ENCODE peak calls at places on chromosomes 7 and 10, in four cellular contexts. D, U, B and O are unnamed samples.

GRCh38 chr10:78977761-78978305 is 90.9 kb upstream of the ZMIZ1 start:
- DNase-seq in U (peak; percentile 70), D (peak; percentile 98), B (no peak), O (no peak)

GRCh38 chr7:42247301-42247700 is 10.3 kb upstream of the GLI3 start:
- DNase-seq in U (peak; percentile 77), D (peak; percentile 91), B (no peak), O (no peak)

GRCh38 chr7:13560441-13560840 is 429.0 kb downstream of the ETV1 start:
- DNase-seq in U (peak; percentile 49), B (no peak), D (peak; percentile 58), O (no peak)

GRCh38 chr7:94639384-94639783 is 16.5 kb downstream of the SGCE start:
- DNase-seq in U (no peak), B (no peak), D (no peak), O (no peak)

GRCh38 chr10:36280396-36280795 is 638.3 kb upstream of the FZD8 start:
- DNase-seq in U (no peak), D (peak; percentile 17), B (no peak), O (no peak)

GRCh38 chr10:60801538-60801937 is 23.3 kb downstream of the CDK1 start:
- DNase-seq in U (no peak), D (peak; percentile 68), B (no peak), O (no peak)

GRCh38 chr7:100027197-100027596 is 11.8 kb downstream of the ZKSCAN1 start:
- DNase-seq in D (no peak), B (no peak), U (no peak), O (no peak)

GRCh38 chr10:11162828-11163599 is 145.3 kb downstream of the CELF2 start:
- DNase-seq in U (no peak), D (no peak), B (no peak), O (peak; percentile 72)

GRCh38 chr10:43137701-43137970 is 609 bp upstream of the CSGALNACT2 start:
- DNase-seq in U (peak; percentile 83), B (peak; percentile 78), D (peak; percentile 64), O (no peak)

GRCh38 chr10:46325021-46325420 is 38.2 kb downstream of the ANTXRL start:
- DNase-seq in D (no peak), U (peak; percentile 17), B (no peak), O (no peak)

GRCh38 chr10:72066318-72067284 is 21.8 kb downstream of the SPOCK2 start:
- DNase-seq in D (no peak), U (no peak), B (no peak), O (no peak)

GRCh38 chr7:139341058-139341775 is at the start of gene FMC1:
- DNase-seq in U (peak; percentile 92), D (peak; percentile 92), B (peak; percentile 85), O (peak; percentile 95)

GRCh38 chr10:67098460-67098859 is 172.6 kb downstream of the LRRTM3 start:
- DNase-seq in B (no peak), U (no peak), D (no peak), O (no peak)

GRCh38 chr7:92987095-92987494 is 130.7 kb downstream of the SAMD9 start:
- DNase-seq in D (peak; percentile 47), B (no peak), U (peak; percentile 58), O (no peak)

GRCh38 chr7:29723599-29723998 is 82.7 kb upstream of the WIPF3 start:
- DNase-seq in D (peak; percentile 43), U (no peak), B (no peak), O (no peak)

GRCh38 chr10:88117227-88117626 is 253.8 kb downstream of the PTEN start:
- DNase-seq in B (no peak), D (peak; percentile 37), U (no peak), O (no peak)

GRCh38 chr7:150902078-150903033 is 50.0 kb downstream of the AOC1 start:
- DNase-seq in D (no peak), B (no peak), U (no peak), O (no peak)

GRCh38 chr10:103765981-103766380 is 89.4 kb downstream of the SH3PXD2A start:
- DNase-seq in D (no peak), B (no peak), U (no peak), O (no peak)

GRCh38 chr10:93068411-93069244 is 5.1 kb upstream of the CYP26A1 start:
- DNase-seq in B (peak; percentile 69), U (no peak), D (peak; percentile 37), O (no peak)

GRCh38 chr10:72375585-72375984 is 20.9 kb upstream of the DNAJB12 start:
- DNase-seq in B (no peak), D (peak; percentile 30), U (no peak), O (no peak)

GRCh38 chr7:27424231-27424630 is 181.6 kb downstream of the EVX1 start:
- DNase-seq in B (no peak), D (no peak), U (no peak), O (peak; percentile 18)

GRCh38 chr7:113015038-113015645 is 71.5 kb downstream of the GPR85 start:
- DNase-seq in U (peak; percentile 40), D (peak; percentile 43), B (no peak), O (no peak)

GRCh38 chr10:7484456-7485266 is 73.8 kb upstream of the SFMBT2 start:
- DNase-seq in D (no peak), B (no peak), U (no peak), O (peak; percentile 20)

GRCh38 chr10:16887565-16887964 is 70.3 kb upstream of the RSU1 start:
- DNase-seq in D (peak; percentile 44), B (no peak), U (no peak), O (no peak)

GRCh38 chr10:70267161-70267933 is 16.5 kb downstream of the NPFFR1 start:
- DNase-seq in D (peak; percentile 94), B (no peak), U (peak; percentile 98), O (no peak)

GRCh38 chr10:5910323-5911100 is 20.5 kb downstream of the FBH1 start:
- DNase-seq in B (no peak), D (no peak), U (no peak), O (no peak)

GRCh38 chr10:72525277-72525676 is 100.6 kb downstream of the MICU1 start:
- DNase-seq in B (no peak), D (no peak), U (peak; percentile 5), O (no peak)

GRCh38 chr10:88209837-88210552 is 346.6 kb downstream of the PTEN start:
- DNase-seq in D (peak; percentile 11), B (no peak), U (peak; percentile 39), O (no peak)

GRCh38 chr7:50792342-50793114 is 9.8 kb upstream of the GRB10 start:
- DNase-seq in D (peak; percentile 76), U (peak; percentile 40), B (peak; percentile 54), O (no peak)

GRCh38 chr7:47470567-47471357 is 111.1 kb downstream of the TNS3 start:
- DNase-seq in D (no peak), U (no peak), B (no peak), O (no peak)

GRCh38 chr10:3261921-3262320 is 89.3 kb upstream of the PITRM1 start:
- DNase-seq in B (no peak), D (peak; percentile 8), U (no peak), O (no peak)

GRCh38 chr7:51007708-51008505 is 225.2 kb upstream of the GRB10 start:
- DNase-seq in B (peak; percentile 14), U (no peak), D (no peak), O (no peak)

GRCh38 chr10:49647985-49648795 is 31.3 kb upstream of the C10orf53 start:
- DNase-seq in D (no peak), B (peak; percentile 28), U (no peak), O (no peak)

GRCh38 chr10:60419249-60419648 is 29.6 kb upstream of the ANK3 start:
- DNase-seq in B (no peak), U (no peak), D (no peak), O (no peak)